ENCODE peak calls at places on chromosomes 7 and 10, in eight cellular contexts. One of them, this sample, is unnamed.

GRCh38 chr7:72492446-72492845 is 80.3 kb upstream of the CALN1 start:
- DNase-seq in A549: no peak
- DNase-seq in WTC11: no peak
- DNase-seq in HepG2: no peak
- DNase-seq in K562: no peak
- DNase-seq in GM12878: no peak
- DNase-seq in SK-N-SH: peak; percentile 74
- DNase-seq in H1: peak; percentile 36
- DNase-seq in this sample: no peak

GRCh38 chr10:69328346-69328687 is 50.0 kb downstream of the HK1 start:
- DNase-seq in A549: no peak
- DNase-seq in WTC11: no peak
- DNase-seq in HepG2: no peak
- DNase-seq in K562: no peak
- DNase-seq in GM12878: no peak
- DNase-seq in SK-N-SH: no peak
- DNase-seq in H1: no peak
- DNase-seq in this sample: no peak

GRCh38 chr10:14022052-14022451 is 308.7 kb downstream of the FRMD4A start:
- DNase-seq in A549: no peak
- DNase-seq in WTC11: no peak
- DNase-seq in HepG2: no peak
- DNase-seq in K562: no peak
- DNase-seq in GM12878: no peak
- DNase-seq in SK-N-SH: no peak
- DNase-seq in H1: no peak
- DNase-seq in this sample: no peak

GRCh38 chr10:58282615-58283014 is 13.7 kb downstream of the CISD1 start:
- DNase-seq in A549: no peak
- DNase-seq in WTC11: no peak
- DNase-seq in HepG2: no peak
- DNase-seq in K562: no peak
- DNase-seq in GM12878: peak; percentile 70
- DNase-seq in SK-N-SH: no peak
- DNase-seq in H1: no peak
- DNase-seq in this sample: no peak

GRCh38 chr7:44277851-44278250 is 47.5 kb downstream of the CAMK2B start:
- DNase-seq in A549: no peak
- DNase-seq in WTC11: no peak
- DNase-seq in HepG2: no peak
- DNase-seq in K562: no peak
- DNase-seq in GM12878: no peak
- DNase-seq in SK-N-SH: peak; percentile 72
- DNase-seq in H1: no peak
- DNase-seq in this sample: peak; percentile 47

GRCh38 chr7:132390705-132391104 is 185.6 kb downstream of the PLXNA4 start:
- DNase-seq in A549: peak; percentile 20
- DNase-seq in WTC11: no peak
- DNase-seq in HepG2: no peak
- DNase-seq in K562: no peak
- DNase-seq in GM12878: no peak
- DNase-seq in SK-N-SH: no peak
- DNase-seq in H1: no peak
- DNase-seq in this sample: peak; percentile 12

GRCh38 chr7:19405546-19405945 is 260.3 kb upstream of the FERD3L start:
- DNase-seq in A549: no peak
- DNase-seq in WTC11: no peak
- DNase-seq in HepG2: no peak
- DNase-seq in K562: no peak
- DNase-seq in GM12878: no peak
- DNase-seq in SK-N-SH: no peak
- DNase-seq in H1: no peak
- DNase-seq in this sample: peak; percentile 78

GRCh38 chr7:112370436-112370835 is 79.8 kb upstream of the IFRD1 start:
- DNase-seq in A549: no peak
- DNase-seq in WTC11: no peak
- DNase-seq in HepG2: no peak
- DNase-seq in K562: no peak
- DNase-seq in GM12878: no peak
- DNase-seq in SK-N-SH: no peak
- DNase-seq in H1: no peak
- DNase-seq in this sample: no peak

GRCh38 chr7:70036695-70037094 is 438.4 kb downstream of the AUTS2 start:
- DNase-seq in A549: no peak
- DNase-seq in WTC11: no peak
- DNase-seq in HepG2: no peak
- DNase-seq in K562: no peak
- DNase-seq in GM12878: no peak
- DNase-seq in SK-N-SH: no peak
- DNase-seq in H1: no peak
- DNase-seq in this sample: no peak

DNA sequence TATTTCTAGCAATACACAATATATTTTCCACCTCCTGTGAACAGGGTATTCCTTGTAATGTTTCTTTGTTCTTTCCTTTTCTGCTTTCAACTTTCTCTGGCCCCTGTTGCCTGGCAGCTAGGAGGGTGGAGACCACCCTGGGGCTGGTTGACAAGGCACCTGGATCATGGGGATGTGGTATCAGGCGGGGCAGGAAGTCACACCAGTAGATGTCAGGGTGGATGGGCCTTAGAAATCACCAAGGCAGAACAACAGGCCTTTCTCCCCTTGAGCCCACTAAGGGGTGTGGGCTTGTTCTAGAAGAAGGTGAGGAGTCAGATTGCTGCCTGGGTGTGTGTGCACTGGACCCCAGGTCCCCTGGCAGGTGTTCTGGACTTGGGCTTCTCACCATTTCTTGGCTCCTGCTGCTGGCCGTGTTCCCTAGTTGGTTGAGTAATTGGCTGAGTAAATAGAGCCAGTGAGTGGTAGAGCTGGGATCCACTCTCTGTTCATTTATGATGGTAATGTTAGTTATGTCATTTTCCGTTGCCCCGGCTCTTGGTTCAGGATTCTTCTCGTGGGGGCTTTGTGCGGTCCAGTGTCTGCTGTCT is 24.9 kb downstream of the ZNF783 start:
- DNase-seq in A549: no peak
- DNase-seq in WTC11: no peak
- DNase-seq in HepG2: no peak
- DNase-seq in K562: no peak
- DNase-seq in GM12878: no peak
- DNase-seq in SK-N-SH: no peak
- DNase-seq in H1: no peak
- DNase-seq in this sample: peak; percentile 4
- TF ChIP-seq USF2 in A549: no peak
- TF ChIP-seq USF2 in WTC11: no peak
- TF ChIP-seq USF2 in HepG2: no peak
- TF ChIP-seq USF2 in K562: no peak
- TF ChIP-seq USF2 in GM12878: no peak
- TF ChIP-seq USF2 in SK-N-SH: no peak
- TF ChIP-seq USF2 in H1: no peak
- TF ChIP-seq USF2 in this sample: no peak

GRCh38 chr10:29276251-29276850 is 12.5 kb upstream of the LYZL1 start:
- DNase-seq in A549: peak; percentile 8
- DNase-seq in WTC11: no peak
- DNase-seq in HepG2: no peak
- DNase-seq in K562: no peak
- DNase-seq in GM12878: no peak
- DNase-seq in SK-N-SH: no peak
- DNase-seq in H1: no peak
- DNase-seq in this sample: no peak
- TF ChIP-seq USF2 in A549: no peak
- TF ChIP-seq USF2 in WTC11: no peak
- TF ChIP-seq USF2 in HepG2: no peak
- TF ChIP-seq USF2 in K562: no peak
- TF ChIP-seq USF2 in GM12878: no peak
- TF ChIP-seq USF2 in SK-N-SH: no peak
- TF ChIP-seq USF2 in H1: no peak
- TF ChIP-seq USF2 in this sample: no peak

GRCh38 chr10:89207801-89208551 is 859 bp upstream of the CH25H start:
- DNase-seq in A549: no peak
- DNase-seq in WTC11: peak; percentile 49
- DNase-seq in HepG2: no peak
- DNase-seq in K562: no peak
- DNase-seq in GM12878: no peak
- DNase-seq in SK-N-SH: peak; percentile 68
- DNase-seq in H1: peak; percentile 74
- DNase-seq in this sample: no peak

GRCh38 chr10:89209718-89210117 is 2.6 kb upstream of the CH25H start:
- DNase-seq in A549: no peak
- DNase-seq in WTC11: no peak
- DNase-seq in HepG2: no peak
- DNase-seq in K562: no peak
- DNase-seq in GM12878: no peak
- DNase-seq in SK-N-SH: no peak
- DNase-seq in H1: no peak
- DNase-seq in this sample: no peak

GRCh38 chr10:89204621-89205020 is 2.5 kb downstream of the CH25H start:
- DNase-seq in A549: no peak
- DNase-seq in WTC11: no peak
- DNase-seq in HepG2: no peak
- DNase-seq in K562: no peak
- DNase-seq in GM12878: no peak
- DNase-seq in SK-N-SH: no peak
- DNase-seq in H1: no peak
- DNase-seq in this sample: no peak

GRCh38 chr10:89206402-89207180 is 526 bp downstream of the CH25H start:
- DNase-seq in A549: peak; percentile 1
- DNase-seq in WTC11: peak; percentile 26
- DNase-seq in HepG2: no peak
- DNase-seq in K562: no peak
- DNase-seq in GM12878: no peak
- DNase-seq in SK-N-SH: peak; percentile 57
- DNase-seq in H1: peak; percentile 77
- DNase-seq in this sample: peak; percentile 24

DNA sequence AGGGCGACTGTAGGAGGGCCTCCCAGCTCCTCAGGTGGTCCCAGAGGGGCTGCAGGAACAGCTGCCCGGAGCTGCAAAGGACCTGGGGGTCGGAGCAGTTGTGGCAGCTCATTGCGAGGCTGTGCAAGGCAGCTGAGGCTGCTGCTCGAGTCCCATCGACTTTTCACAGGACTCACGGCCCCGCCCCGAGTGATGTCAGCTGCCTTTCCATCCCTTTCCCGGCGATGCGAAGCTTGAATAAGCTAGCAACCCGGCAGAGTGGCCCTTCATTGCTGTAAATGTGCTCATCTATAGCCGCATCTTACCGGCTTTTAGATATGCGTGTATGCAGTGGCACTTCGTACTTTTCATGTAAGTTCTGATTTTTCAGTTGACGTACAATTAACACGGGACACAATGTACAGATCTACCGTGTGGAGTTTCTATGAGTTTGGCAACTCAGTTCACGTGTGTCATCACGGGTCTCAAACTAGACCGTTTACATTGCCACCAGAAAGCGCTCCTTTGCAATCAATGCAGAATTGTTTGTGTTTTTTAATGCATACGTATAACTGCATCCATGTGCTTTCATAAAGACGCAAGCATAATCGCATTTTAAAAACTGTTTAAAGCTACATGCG is at the start of gene CH25H:
- DNase-seq in A549: peak; percentile 39
- DNase-seq in WTC11: peak; percentile 62
- DNase-seq in HepG2: no peak
- DNase-seq in K562: no peak
- DNase-seq in GM12878: no peak
- DNase-seq in SK-N-SH: peak; percentile 72
- DNase-seq in H1: no peak
- DNase-seq in this sample: peak; percentile 74
- TF ChIP-seq USF2 in A549: no peak
- TF ChIP-seq USF2 in WTC11: no peak
- TF ChIP-seq USF2 in HepG2: no peak
- TF ChIP-seq USF2 in K562: no peak
- TF ChIP-seq USF2 in GM12878: no peak
- TF ChIP-seq USF2 in SK-N-SH: no peak
- TF ChIP-seq USF2 in H1: no peak
- TF ChIP-seq USF2 in this sample: no peak

GRCh38 chr7:105136221-105136620 is 122.2 kb downstream of the KMT2E start:
- DNase-seq in A549: no peak
- DNase-seq in WTC11: no peak
- DNase-seq in HepG2: peak; percentile 8
- DNase-seq in K562: peak; percentile 41
- DNase-seq in GM12878: no peak
- DNase-seq in SK-N-SH: no peak
- DNase-seq in H1: no peak
- DNase-seq in this sample: no peak
- TF ChIP-seq USF2 in A549: no peak
- TF ChIP-seq USF2 in WTC11: no peak
- TF ChIP-seq USF2 in HepG2: no peak
- TF ChIP-seq USF2 in K562: no peak
- TF ChIP-seq USF2 in GM12878: no peak
- TF ChIP-seq USF2 in SK-N-SH: no peak
- TF ChIP-seq USF2 in H1: no peak
- TF ChIP-seq USF2 in this sample: no peak

DNA sequence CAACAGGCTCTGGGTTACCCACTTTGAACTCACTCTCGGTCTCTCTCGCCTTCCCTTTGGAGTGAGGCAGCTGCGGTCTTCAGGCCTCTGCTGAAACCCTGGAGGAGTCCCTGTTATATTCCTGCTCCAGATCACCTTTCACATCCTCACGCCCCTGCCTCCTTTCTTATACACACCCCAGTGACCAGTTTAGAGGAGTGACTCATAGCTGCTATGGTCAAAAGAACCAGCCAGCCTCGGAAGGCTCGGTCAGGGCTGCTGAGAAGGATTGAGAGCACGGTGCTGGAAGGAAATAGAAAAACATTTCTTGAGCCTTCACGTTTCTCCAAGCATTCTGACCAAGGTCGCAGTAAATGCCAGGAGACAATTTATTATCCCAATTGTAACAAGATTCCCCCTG is 28.3 kb upstream of the SVOPL start:
- DNase-seq in A549: no peak
- DNase-seq in WTC11: no peak
- DNase-seq in HepG2: no peak
- DNase-seq in K562: no peak
- DNase-seq in GM12878: no peak
- DNase-seq in SK-N-SH: no peak
- DNase-seq in H1: no peak
- DNase-seq in this sample: no peak
- TF ChIP-seq USF2 in A549: no peak
- TF ChIP-seq USF2 in WTC11: no peak
- TF ChIP-seq USF2 in HepG2: no peak
- TF ChIP-seq USF2 in K562: no peak
- TF ChIP-seq USF2 in GM12878: no peak
- TF ChIP-seq USF2 in SK-N-SH: no peak
- TF ChIP-seq USF2 in H1: no peak
- TF ChIP-seq USF2 in this sample: no peak

DNA sequence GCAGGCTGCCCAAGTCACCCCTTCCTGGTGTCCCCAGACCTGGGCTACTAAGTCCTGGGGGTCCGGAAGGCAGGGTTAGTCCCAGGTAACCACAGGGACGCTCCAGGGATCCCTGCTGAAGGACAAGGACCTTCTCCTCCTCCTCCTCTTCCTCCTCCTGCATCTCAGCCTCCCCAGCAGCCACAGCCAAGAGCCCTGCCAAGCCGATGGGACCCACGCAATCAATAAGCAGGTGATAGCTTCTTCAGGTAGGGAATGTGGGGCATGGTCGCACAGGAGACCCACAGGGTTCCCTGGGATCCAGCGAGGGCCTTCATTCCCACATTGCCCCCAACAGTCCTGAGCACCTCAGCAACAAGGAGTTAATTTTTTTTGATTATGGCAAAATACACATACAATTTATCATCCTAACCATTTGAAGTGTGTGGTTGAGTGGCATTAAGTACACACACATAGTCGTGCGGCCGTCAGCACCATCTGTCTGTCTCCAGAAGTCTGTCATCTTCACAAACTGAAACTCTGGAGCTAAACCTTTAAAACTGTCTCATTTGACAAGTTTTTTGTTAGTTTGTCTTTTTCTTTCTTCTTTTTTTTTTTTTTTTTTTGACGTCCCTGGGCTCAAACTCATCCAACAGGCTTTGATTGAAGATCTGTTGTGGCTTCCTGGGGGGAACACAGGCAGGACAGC is 12.1 kb downstream of the CRYGN start:
- DNase-seq in A549: no peak
- DNase-seq in WTC11: no peak
- DNase-seq in HepG2: no peak
- DNase-seq in K562: no peak
- DNase-seq in GM12878: no peak
- DNase-seq in SK-N-SH: no peak
- DNase-seq in H1: no peak
- DNase-seq in this sample: no peak
- TF ChIP-seq USF2 in A549: no peak
- TF ChIP-seq USF2 in WTC11: no peak
- TF ChIP-seq USF2 in HepG2: no peak
- TF ChIP-seq USF2 in K562: no peak
- TF ChIP-seq USF2 in GM12878: no peak
- TF ChIP-seq USF2 in SK-N-SH: no peak
- TF ChIP-seq USF2 in H1: no peak
- TF ChIP-seq USF2 in this sample: no peak

This sample was measured in IMR-90.